ENCODE peak calls at places on chromosome 13, in nine cellular contexts. One of them, this sample, is unnamed.

GRCh38 chr13:28329395-28330158 is 165.4 kb downstream of the FLT1 start:
- DNase-seq in foreskin fibroblast: peak
- DNase-seq in WTC11: no peak
- DNase-seq in left ventricle myocardium inferior: no peak
- DNase-seq in pancreas: no peak
- DNase-seq in mucosa of descending colon: no peak
- DNase-seq in fibroblast of pulmonary artery: peak
- DNase-seq in IMR-90: peak
- DNase-seq in CD8-positive, alpha-beta T cell: no peak
- DNase-seq in this sample: no peak

GRCh38 chr13:51249767-51250741 is 27.9 kb downstream of the FAM124A start:
- DNase-seq in CD8-positive, alpha-beta T cell: no peak
- DNase-seq in WTC11: no peak
- DNase-seq in mucosa of descending colon: no peak
- DNase-seq in left ventricle myocardium inferior: no peak
- DNase-seq in IMR-90: no peak
- DNase-seq in fibroblast of pulmonary artery: no peak
- DNase-seq in pancreas: no peak
- DNase-seq in foreskin fibroblast: no peak
- DNase-seq in this sample: no peak

GRCh38 chr13:104485571-104485970 is 1419.4 kb upstream of the SLC10A2 start:
- DNase-seq in IMR-90: no peak
- DNase-seq in pancreas: no peak
- DNase-seq in CD8-positive, alpha-beta T cell: no peak
- DNase-seq in foreskin fibroblast: no peak
- DNase-seq in left ventricle myocardium inferior: no peak
- DNase-seq in fibroblast of pulmonary artery: peak
- DNase-seq in mucosa of descending colon: no peak
- DNase-seq in WTC11: no peak
- DNase-seq in this sample: no peak

GRCh38 chr13:111168116-111168515 is 53.0 kb downstream of the ARHGEF7 start:
- DNase-seq in mucosa of descending colon: no peak
- DNase-seq in left ventricle myocardium inferior: no peak
- DNase-seq in IMR-90: no peak
- DNase-seq in fibroblast of pulmonary artery: no peak
- DNase-seq in pancreas: no peak
- DNase-seq in CD8-positive, alpha-beta T cell: no peak
- DNase-seq in foreskin fibroblast: no peak
- DNase-seq in WTC11: no peak
- DNase-seq in this sample: no peak

GRCh38 chr13:113784645-113785024 is 25.6 kb downstream of the TMEM255B start:
- DNase-seq in IMR-90: no peak
- DNase-seq in CD8-positive, alpha-beta T cell: no peak
- DNase-seq in fibroblast of pulmonary artery: no peak
- DNase-seq in mucosa of descending colon: no peak
- DNase-seq in pancreas: peak
- DNase-seq in WTC11: no peak
- DNase-seq in left ventricle myocardium inferior: no peak
- DNase-seq in foreskin fibroblast: no peak
- DNase-seq in this sample: no peak

GRCh38 chr13:48560657-48561337 is 27.9 kb upstream of the RCBTB2 start:
- DNase-seq in mucosa of descending colon: no peak
- DNase-seq in fibroblast of pulmonary artery: no peak
- DNase-seq in WTC11: no peak
- DNase-seq in foreskin fibroblast: no peak
- DNase-seq in left ventricle myocardium inferior: no peak
- DNase-seq in pancreas: no peak
- DNase-seq in CD8-positive, alpha-beta T cell: no peak
- DNase-seq in IMR-90: no peak
- DNase-seq in this sample: no peak

GRCh38 chr13:50179977-50180376 is 164.7 kb downstream of the KCNRG start:
- DNase-seq in IMR-90: no peak
- DNase-seq in left ventricle myocardium inferior: no peak
- DNase-seq in WTC11: no peak
- DNase-seq in fibroblast of pulmonary artery: no peak
- DNase-seq in mucosa of descending colon: no peak
- DNase-seq in CD8-positive, alpha-beta T cell: no peak
- DNase-seq in foreskin fibroblast: no peak
- DNase-seq in pancreas: no peak
- DNase-seq in this sample: no peak

GRCh38 chr13:63501702-63502101 is 2086.1 kb upstream of the PCDH20 start:
- DNase-seq in IMR-90: peak
- DNase-seq in CD8-positive, alpha-beta T cell: no peak
- DNase-seq in fibroblast of pulmonary artery: peak
- DNase-seq in left ventricle myocardium inferior: no peak
- DNase-seq in WTC11: no peak
- DNase-seq in foreskin fibroblast: peak
- DNase-seq in pancreas: no peak
- DNase-seq in mucosa of descending colon: no peak
- DNase-seq in this sample: no peak

GRCh38 chr13:99686157-99686572 is 184.9 kb downstream of the TM9SF2 start:
- DNase-seq in fibroblast of pulmonary artery: peak
- DNase-seq in WTC11: peak
- DNase-seq in CD8-positive, alpha-beta T cell: no peak
- DNase-seq in mucosa of descending colon: peak
- DNase-seq in foreskin fibroblast: peak
- DNase-seq in IMR-90: peak
- DNase-seq in pancreas: peak
- DNase-seq in left ventricle myocardium inferior: peak
- DNase-seq in this sample: no peak

GRCh38 chr13:24251525-24251924 is 57.9 kb upstream of the C1QTNF9 start:
- DNase-seq in IMR-90: no peak
- DNase-seq in WTC11: no peak
- DNase-seq in left ventricle myocardium inferior: no peak
- DNase-seq in mucosa of descending colon: no peak
- DNase-seq in fibroblast of pulmonary artery: no peak
- DNase-seq in foreskin fibroblast: no peak
- DNase-seq in pancreas: peak
- DNase-seq in CD8-positive, alpha-beta T cell: peak
- DNase-seq in this sample: no peak

GRCh38 chr13:101880581-101880980 is 428.1 kb downstream of the ITGBL1 start:
- DNase-seq in CD8-positive, alpha-beta T cell: no peak
- DNase-seq in WTC11: no peak
- DNase-seq in IMR-90: no peak
- DNase-seq in left ventricle myocardium inferior: no peak
- DNase-seq in foreskin fibroblast: no peak
- DNase-seq in fibroblast of pulmonary artery: no peak
- DNase-seq in pancreas: no peak
- DNase-seq in mucosa of descending colon: no peak
- DNase-seq in this sample: no peak

GRCh38 chr13:111247552-111247951 is 72.9 kb upstream of the TEX29 start:
- DNase-seq in mucosa of descending colon: peak
- DNase-seq in fibroblast of pulmonary artery: peak
- DNase-seq in CD8-positive, alpha-beta T cell: no peak
- DNase-seq in WTC11: no peak
- DNase-seq in IMR-90: no peak
- DNase-seq in pancreas: no peak
- DNase-seq in left ventricle myocardium inferior: no peak
- DNase-seq in foreskin fibroblast: no peak
- DNase-seq in this sample: no peak

GRCh38 chr13:76229281-76229680 is 593.2 kb downstream of the LMO7 start:
- DNase-seq in WTC11: no peak
- DNase-seq in pancreas: no peak
- DNase-seq in mucosa of descending colon: no peak
- DNase-seq in CD8-positive, alpha-beta T cell: no peak
- DNase-seq in left ventricle myocardium inferior: no peak
- DNase-seq in fibroblast of pulmonary artery: no peak
- DNase-seq in foreskin fibroblast: no peak
- DNase-seq in IMR-90: no peak
- DNase-seq in this sample: no peak

GRCh38 chr13:30759748-30760147 is 24.4 kb downstream of the ALOX5AP start:
- DNase-seq in IMR-90: peak
- DNase-seq in foreskin fibroblast: no peak
- DNase-seq in fibroblast of pulmonary artery: peak
- DNase-seq in mucosa of descending colon: no peak
- DNase-seq in CD8-positive, alpha-beta T cell: no peak
- DNase-seq in pancreas: no peak
- DNase-seq in left ventricle myocardium inferior: no peak
- DNase-seq in WTC11: no peak
- DNase-seq in this sample: no peak

GRCh38 chr13:24275041-24275440 is 34.3 kb upstream of the C1QTNF9 start:
- DNase-seq in WTC11: no peak
- DNase-seq in pancreas: no peak
- DNase-seq in foreskin fibroblast: no peak
- DNase-seq in IMR-90: no peak
- DNase-seq in fibroblast of pulmonary artery: no peak
- DNase-seq in mucosa of descending colon: no peak
- DNase-seq in left ventricle myocardium inferior: no peak
- DNase-seq in CD8-positive, alpha-beta T cell: no peak
- DNase-seq in this sample: no peak

GRCh38 chr13:38262211-38262610 is 87.4 kb upstream of the UFM1 start:
- DNase-seq in mucosa of descending colon: no peak
- DNase-seq in left ventricle myocardium inferior: no peak
- DNase-seq in WTC11: no peak
- DNase-seq in CD8-positive, alpha-beta T cell: no peak
- DNase-seq in pancreas: no peak
- DNase-seq in foreskin fibroblast: no peak
- DNase-seq in fibroblast of pulmonary artery: peak
- DNase-seq in IMR-90: no peak
- DNase-seq in this sample: no peak

GRCh38 chr13:57138988-57139387 is 1.7 kb upstream of the PRR20A start:
- DNase-seq in mucosa of descending colon: no peak
- DNase-seq in CD8-positive, alpha-beta T cell: no peak
- DNase-seq in IMR-90: no peak
- DNase-seq in fibroblast of pulmonary artery: no peak
- DNase-seq in pancreas: no peak
- DNase-seq in foreskin fibroblast: no peak
- DNase-seq in WTC11: no peak
- DNase-seq in left ventricle myocardium inferior: no peak
- DNase-seq in this sample: no peak

GRCh38 chr13:75485286-75486062 is 3.5 kb upstream of the TBC1D4 start:
- DNase-seq in CD8-positive, alpha-beta T cell: no peak
- DNase-seq in left ventricle myocardium inferior: no peak
- DNase-seq in foreskin fibroblast: peak
- DNase-seq in fibroblast of pulmonary artery: peak
- DNase-seq in pancreas: no peak
- DNase-seq in IMR-90: peak
- DNase-seq in mucosa of descending colon: no peak
- DNase-seq in WTC11: no peak
- DNase-seq in this sample: no peak

DNA sequence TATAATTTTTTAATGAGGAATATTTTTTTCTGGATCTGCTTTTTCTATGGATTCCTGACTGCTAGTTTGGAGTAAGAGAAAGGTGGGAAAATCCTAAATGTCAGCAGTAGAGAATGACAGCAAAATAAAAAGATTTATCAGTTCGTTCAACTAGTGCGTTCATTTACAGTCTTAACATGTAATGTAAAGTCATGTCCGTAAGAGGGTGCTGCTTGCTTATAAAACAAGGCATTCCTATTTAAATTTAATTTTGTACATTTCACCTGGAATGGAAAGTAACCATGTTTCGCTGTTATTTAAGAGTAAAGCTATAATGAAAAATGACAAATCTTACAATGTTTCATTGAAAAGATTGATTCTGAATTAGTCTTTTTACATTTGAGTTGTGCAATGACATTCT is 76.6 kb downstream of the ZMYM2 start:
- DNase-seq in left ventricle myocardium inferior: no peak
- DNase-seq in foreskin fibroblast: no peak
- DNase-seq in fibroblast of pulmonary artery: peak
- DNase-seq in WTC11: no peak
- DNase-seq in pancreas: no peak
- DNase-seq in CD8-positive, alpha-beta T cell: no peak
- DNase-seq in mucosa of descending colon: no peak
- DNase-seq in IMR-90: no peak
- DNase-seq in this sample: no peak
- TF ChIP-seq CTCF in left ventricle myocardium inferior: peak
- TF ChIP-seq CTCF in foreskin fibroblast: no peak
- TF ChIP-seq CTCF in fibroblast of pulmonary artery: no peak
- TF ChIP-seq CTCF in WTC11: no peak
- TF ChIP-seq CTCF in pancreas: no peak
- TF ChIP-seq CTCF in CD8-positive, alpha-beta T cell: no peak
- TF ChIP-seq CTCF in mucosa of descending colon: no peak
- TF ChIP-seq CTCF in IMR-90: no peak
- TF ChIP-seq CTCF in this sample: peak

GRCh38 chr13:29546662-29547061 is 48.8 kb downstream of the SLC7A1 start:
- DNase-seq in mucosa of descending colon: no peak
- DNase-seq in foreskin fibroblast: no peak
- DNase-seq in CD8-positive, alpha-beta T cell: no peak
- DNase-seq in fibroblast of pulmonary artery: no peak
- DNase-seq in pancreas: no peak
- DNase-seq in WTC11: no peak
- DNase-seq in IMR-90: no peak
- DNase-seq in left ventricle myocardium inferior: no peak
- DNase-seq in this sample: no peak
- TF ChIP-seq CTCF in mucosa of descending colon: no peak
- TF ChIP-seq CTCF in foreskin fibroblast: no peak
- TF ChIP-seq CTCF in CD8-positive, alpha-beta T cell: no peak
- TF ChIP-seq CTCF in fibroblast of pulmonary artery: no peak
- TF ChIP-seq CTCF in pancreas: no peak
- TF ChIP-seq CTCF in WTC11: no peak
- TF ChIP-seq CTCF in IMR-90: no peak
- TF ChIP-seq CTCF in left ventricle myocardium inferior: no peak
- TF ChIP-seq CTCF in this sample: no peak

DNA sequence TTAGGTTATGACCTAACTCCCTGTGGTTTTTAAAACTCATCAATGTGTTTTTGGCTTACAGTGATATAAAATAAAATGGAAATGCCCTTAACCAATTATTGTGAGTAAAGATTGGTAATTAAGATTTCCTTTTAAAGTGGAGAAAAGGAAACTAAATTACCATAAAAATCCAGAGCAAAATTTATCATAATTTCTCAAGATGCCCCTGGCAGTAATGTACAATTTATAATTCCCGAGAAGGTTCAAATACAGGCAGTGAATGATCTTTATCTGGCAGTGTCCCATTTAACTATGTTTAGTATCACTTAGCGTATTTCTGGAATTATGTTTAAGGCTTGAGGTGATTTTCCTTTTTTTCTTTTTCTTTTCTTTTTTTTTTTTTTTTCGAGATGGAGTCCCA is 61.5 kb downstream of the ESD start:
- DNase-seq in mucosa of descending colon: no peak
- DNase-seq in left ventricle myocardium inferior: no peak
- DNase-seq in pancreas: no peak
- DNase-seq in IMR-90: no peak
- DNase-seq in WTC11: no peak
- DNase-seq in foreskin fibroblast: no peak
- DNase-seq in CD8-positive, alpha-beta T cell: no peak
- DNase-seq in fibroblast of pulmonary artery: no peak
- DNase-seq in this sample: no peak
- TF ChIP-seq CTCF in mucosa of descending colon: no peak
- TF ChIP-seq CTCF in left ventricle myocardium inferior: no peak
- TF ChIP-seq CTCF in pancreas: no peak
- TF ChIP-seq CTCF in IMR-90: no peak
- TF ChIP-seq CTCF in WTC11: no peak
- TF ChIP-seq CTCF in foreskin fibroblast: no peak
- TF ChIP-seq CTCF in CD8-positive, alpha-beta T cell: no peak
- TF ChIP-seq CTCF in fibroblast of pulmonary artery: no peak
- TF ChIP-seq CTCF in this sample: no peak

GRCh38 chr13:65881561-65882155 is 1348.5 kb downstream of the PCDH9 start:
- DNase-seq in pancreas: no peak
- DNase-seq in mucosa of descending colon: no peak
- DNase-seq in left ventricle myocardium inferior: no peak
- DNase-seq in fibroblast of pulmonary artery: no peak
- DNase-seq in CD8-positive, alpha-beta T cell: no peak
- DNase-seq in WTC11: no peak
- DNase-seq in IMR-90: no peak
- DNase-seq in foreskin fibroblast: no peak
- DNase-seq in this sample: no peak

DNA sequence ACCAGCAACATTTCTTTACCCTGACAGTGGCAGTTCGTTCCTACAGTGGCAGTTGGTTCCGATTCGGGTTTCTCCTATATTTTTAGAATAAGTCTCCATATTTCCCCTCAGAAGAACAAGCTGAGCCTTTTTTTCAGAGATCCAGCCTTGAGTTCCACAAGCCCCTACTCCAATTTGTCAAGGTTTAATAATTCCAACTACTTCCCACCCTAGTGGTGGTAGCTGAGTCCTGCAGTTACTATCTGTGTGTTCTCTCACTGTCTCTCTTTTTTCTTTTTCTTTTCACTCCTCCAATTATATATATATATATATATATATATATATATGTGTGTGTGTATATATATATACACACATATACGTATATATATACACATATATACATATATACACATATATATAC is 1347.3 kb downstream of the PCDH9 start:
- DNase-seq in left ventricle myocardium inferior: no peak
- DNase-seq in CD8-positive, alpha-beta T cell: no peak
- DNase-seq in WTC11: peak
- DNase-seq in IMR-90: no peak
- DNase-seq in mucosa of descending colon: no peak
- DNase-seq in foreskin fibroblast: no peak
- DNase-seq in fibroblast of pulmonary artery: no peak
- DNase-seq in pancreas: no peak
- DNase-seq in this sample: no peak
- TF ChIP-seq CTCF in left ventricle myocardium inferior: peak
- TF ChIP-seq CTCF in CD8-positive, alpha-beta T cell: no peak
- TF ChIP-seq CTCF in WTC11: no peak
- TF ChIP-seq CTCF in IMR-90: no peak
- TF ChIP-seq CTCF in mucosa of descending colon: no peak
- TF ChIP-seq CTCF in foreskin fibroblast: peak
- TF ChIP-seq CTCF in fibroblast of pulmonary artery: peak
- TF ChIP-seq CTCF in pancreas: no peak
- TF ChIP-seq CTCF in this sample: peak

This sample was measured in osteocyte.